ENCODE peak calls at places on chromosome 5, in five cellular contexts. One of them, this sample, is unnamed.

GRCh38 chr5:173629628-173630027 is 13.2 kb upstream of the BOD1 start:
- DNase-seq in heart right ventricle: no peak
- DNase-seq in CD8-positive, alpha-beta T cell: no peak
- DNase-seq in K562: peak
- DNase-seq in fibroblast of the aortic adventitia: no peak
- DNase-seq in this sample: no peak

GRCh38 chr5:1783214-1783551 is 16.5 kb downstream of the MRPL36 start:
- DNase-seq in heart right ventricle: no peak
- DNase-seq in CD8-positive, alpha-beta T cell: no peak
- DNase-seq in K562: peak
- DNase-seq in fibroblast of the aortic adventitia: peak
- DNase-seq in this sample: no peak

GRCh38 chr5:25970906-25971489 is 1067.4 kb downstream of the CDH9 start:
- DNase-seq in heart right ventricle: no peak
- DNase-seq in CD8-positive, alpha-beta T cell: no peak
- DNase-seq in K562: no peak
- DNase-seq in fibroblast of the aortic adventitia: no peak
- DNase-seq in this sample: no peak

GRCh38 chr5:159022178-159022556 is 77.5 kb downstream of the EBF1 start:
- DNase-seq in heart right ventricle: peak
- DNase-seq in CD8-positive, alpha-beta T cell: no peak
- DNase-seq in K562: no peak
- DNase-seq in fibroblast of the aortic adventitia: peak
- DNase-seq in this sample: peak

GRCh38 chr5:173050791-173051190 is 5.4 kb upstream of the CREBRF start:
- DNase-seq in heart right ventricle: no peak
- DNase-seq in CD8-positive, alpha-beta T cell: no peak
- DNase-seq in K562: no peak
- DNase-seq in fibroblast of the aortic adventitia: peak
- DNase-seq in this sample: no peak

GRCh38 chr5:176809544-176810083 is 745 bp upstream of the UNC5A start:
- DNase-seq in heart right ventricle: no peak
- DNase-seq in CD8-positive, alpha-beta T cell: no peak
- DNase-seq in K562: no peak
- DNase-seq in fibroblast of the aortic adventitia: no peak
- DNase-seq in this sample: no peak

GRCh38 chr5:922745-923472 is 30.2 kb downstream of the TRIP13 start:
- DNase-seq in heart right ventricle: no peak
- DNase-seq in CD8-positive, alpha-beta T cell: no peak
- DNase-seq in K562: no peak
- DNase-seq in fibroblast of the aortic adventitia: no peak
- DNase-seq in this sample: no peak

GRCh38 chr5:109844148-109844547 is 154.4 kb downstream of the MAN2A1 start:
- DNase-seq in heart right ventricle: no peak
- DNase-seq in CD8-positive, alpha-beta T cell: no peak
- DNase-seq in K562: peak
- DNase-seq in fibroblast of the aortic adventitia: peak
- DNase-seq in this sample: no peak

GRCh38 chr5:66554211-66554610 is 42.0 kb upstream of the MAST4 start:
- DNase-seq in heart right ventricle: no peak
- DNase-seq in CD8-positive, alpha-beta T cell: no peak
- DNase-seq in K562: no peak
- DNase-seq in fibroblast of the aortic adventitia: peak
- DNase-seq in this sample: no peak

GRCh38 chr5:56123531-56124243 is 109.4 kb downstream of the ANKRD55 start:
- DNase-seq in heart right ventricle: peak
- DNase-seq in CD8-positive, alpha-beta T cell: no peak
- DNase-seq in K562: peak
- DNase-seq in fibroblast of the aortic adventitia: peak
- DNase-seq in this sample: peak

GRCh38 chr5:56637321-56637920 is 177.9 kb upstream of the MAP3K1 start:
- DNase-seq in heart right ventricle: no peak
- DNase-seq in CD8-positive, alpha-beta T cell: no peak
- DNase-seq in K562: no peak
- DNase-seq in fibroblast of the aortic adventitia: peak
- DNase-seq in this sample: no peak

GRCh38 chr5:175750476-175751080 is 92.7 kb downstream of the HRH2 start:
- DNase-seq in heart right ventricle: no peak
- DNase-seq in CD8-positive, alpha-beta T cell: no peak
- DNase-seq in K562: no peak
- DNase-seq in fibroblast of the aortic adventitia: no peak
- DNase-seq in this sample: no peak

GRCh38 chr5:31894131-31894530 is 255.2 kb downstream of the PDZD2 start:
- DNase-seq in heart right ventricle: no peak
- DNase-seq in CD8-positive, alpha-beta T cell: no peak
- DNase-seq in K562: no peak
- DNase-seq in fibroblast of the aortic adventitia: no peak
- DNase-seq in this sample: no peak

GRCh38 chr5:113425909-113426308 is 8.9 kb downstream of the TSSK1B start:
- DNase-seq in heart right ventricle: no peak
- DNase-seq in CD8-positive, alpha-beta T cell: no peak
- DNase-seq in K562: no peak
- DNase-seq in fibroblast of the aortic adventitia: peak
- DNase-seq in this sample: no peak

GRCh38 chr5:6402939-6403338 is 24.6 kb upstream of the MED10 start:
- DNase-seq in heart right ventricle: no peak
- DNase-seq in CD8-positive, alpha-beta T cell: no peak
- DNase-seq in K562: no peak
- DNase-seq in fibroblast of the aortic adventitia: no peak
- DNase-seq in this sample: no peak

GRCh38 chr5:157109744-157110143 is 900 bp upstream of the HAVCR2 start:
- DNase-seq in heart right ventricle: no peak
- DNase-seq in CD8-positive, alpha-beta T cell: no peak
- DNase-seq in K562: no peak
- DNase-seq in fibroblast of the aortic adventitia: no peak
- DNase-seq in this sample: no peak

GRCh38 chr5:96896285-96896711 is 20.0 kb downstream of the ERAP2 start:
- DNase-seq in heart right ventricle: no peak
- DNase-seq in CD8-positive, alpha-beta T cell: no peak
- DNase-seq in K562: no peak
- DNase-seq in fibroblast of the aortic adventitia: no peak
- DNase-seq in this sample: no peak

GRCh38 chr5:150301170-150301505 is 1.6 kb downstream of the ARSI start:
- DNase-seq in heart right ventricle: no peak
- DNase-seq in CD8-positive, alpha-beta T cell: no peak
- DNase-seq in K562: no peak
- DNase-seq in fibroblast of the aortic adventitia: peak
- DNase-seq in this sample: no peak

GRCh38 chr5:95857185-95857945 is 34.8 kb upstream of the GLRX start:
- DNase-seq in heart right ventricle: peak
- DNase-seq in CD8-positive, alpha-beta T cell: no peak
- DNase-seq in K562: peak
- DNase-seq in fibroblast of the aortic adventitia: peak
- DNase-seq in this sample: peak

GRCh38 chr5:90161399-90161798 is 248.2 kb downstream of the CETN3 start:
- DNase-seq in heart right ventricle: peak
- DNase-seq in CD8-positive, alpha-beta T cell: no peak
- DNase-seq in K562: peak
- DNase-seq in fibroblast of the aortic adventitia: peak
- DNase-seq in this sample: no peak

GRCh38 chr5:88883566-88884434 is 816 bp upstream of the MEF2C start:
- DNase-seq in heart right ventricle: peak
- DNase-seq in CD8-positive, alpha-beta T cell: no peak
- DNase-seq in K562: peak
- DNase-seq in fibroblast of the aortic adventitia: peak
- DNase-seq in this sample: peak

GRCh38 chr5:96720408-96720807 is 58.2 kb downstream of the CAST start:
- DNase-seq in heart right ventricle: no peak
- DNase-seq in CD8-positive, alpha-beta T cell: no peak
- DNase-seq in K562: no peak
- DNase-seq in fibroblast of the aortic adventitia: no peak
- DNase-seq in this sample: no peak

GRCh38 chr5:54091416-54092130 is 218.8 kb downstream of the ARL15 start:
- DNase-seq in heart right ventricle: peak
- DNase-seq in CD8-positive, alpha-beta T cell: no peak
- DNase-seq in K562: no peak
- DNase-seq in fibroblast of the aortic adventitia: no peak
- DNase-seq in this sample: no peak

GRCh38 chr5:151592855-151593408 is 1.8 kb upstream of the FAT2 start:
- DNase-seq in heart right ventricle: peak
- DNase-seq in CD8-positive, alpha-beta T cell: no peak
- DNase-seq in K562: no peak
- DNase-seq in fibroblast of the aortic adventitia: no peak
- DNase-seq in this sample: peak

GRCh38 chr5:16570121-16570815 is 46.5 kb downstream of the RETREG1 start:
- DNase-seq in heart right ventricle: no peak
- DNase-seq in CD8-positive, alpha-beta T cell: no peak
- DNase-seq in K562: no peak
- DNase-seq in fibroblast of the aortic adventitia: peak
- DNase-seq in this sample: peak

GRCh38 chr5:1799110-1799601 is 481 bp downstream of the MRPL36 start:
- DNase-seq in heart right ventricle: no peak
- DNase-seq in CD8-positive, alpha-beta T cell: no peak
- DNase-seq in K562: peak
- DNase-seq in fibroblast of the aortic adventitia: peak
- DNase-seq in this sample: no peak

GRCh38 chr5:5293029-5293428 is 129.4 kb upstream of the ICE1 start:
- DNase-seq in heart right ventricle: no peak
- DNase-seq in CD8-positive, alpha-beta T cell: no peak
- DNase-seq in K562: peak
- DNase-seq in fibroblast of the aortic adventitia: no peak
- DNase-seq in this sample: no peak

DNA sequence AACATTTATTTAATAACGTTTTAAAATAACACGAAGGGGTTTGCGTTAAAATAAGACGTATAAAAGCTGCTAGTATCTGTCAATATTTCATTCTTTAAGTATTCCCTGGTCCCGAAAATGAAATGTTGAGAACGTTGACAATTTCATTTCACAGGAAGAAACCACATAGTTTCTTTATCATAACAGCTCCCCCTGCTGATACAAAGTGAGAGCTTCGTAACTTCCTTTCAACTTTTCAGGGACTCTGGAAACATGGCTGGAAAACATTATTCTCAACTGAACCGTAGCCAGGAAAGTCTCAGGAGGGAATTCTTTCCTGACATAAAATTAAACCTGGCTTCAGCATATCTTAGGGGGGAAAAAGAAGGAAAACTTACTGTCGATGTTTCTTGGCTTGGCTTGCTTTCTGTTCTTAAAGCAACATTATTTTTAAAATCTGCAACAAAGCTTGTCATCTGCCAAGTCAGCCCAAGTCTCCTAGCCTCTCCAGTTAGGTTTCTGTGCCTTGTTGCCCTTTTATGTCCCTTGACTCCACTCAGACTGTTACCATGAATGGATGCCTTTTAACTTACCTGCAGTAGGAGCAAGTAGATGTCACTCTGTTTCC is 122.9 kb upstream of the DAB2 start:
- DNase-seq in heart right ventricle: peak
- DNase-seq in CD8-positive, alpha-beta T cell: no peak
- DNase-seq in K562: peak
- DNase-seq in fibroblast of the aortic adventitia: peak
- DNase-seq in this sample: peak
- H3K4me3 ChIP-seq in heart right ventricle: peak
- H3K4me3 ChIP-seq in CD8-positive, alpha-beta T cell: no peak
- H3K4me3 ChIP-seq in K562: no peak
- H3K4me3 ChIP-seq in fibroblast of the aortic adventitia: no peak
- H3K4me3 ChIP-seq in this sample: no peak

DNA sequence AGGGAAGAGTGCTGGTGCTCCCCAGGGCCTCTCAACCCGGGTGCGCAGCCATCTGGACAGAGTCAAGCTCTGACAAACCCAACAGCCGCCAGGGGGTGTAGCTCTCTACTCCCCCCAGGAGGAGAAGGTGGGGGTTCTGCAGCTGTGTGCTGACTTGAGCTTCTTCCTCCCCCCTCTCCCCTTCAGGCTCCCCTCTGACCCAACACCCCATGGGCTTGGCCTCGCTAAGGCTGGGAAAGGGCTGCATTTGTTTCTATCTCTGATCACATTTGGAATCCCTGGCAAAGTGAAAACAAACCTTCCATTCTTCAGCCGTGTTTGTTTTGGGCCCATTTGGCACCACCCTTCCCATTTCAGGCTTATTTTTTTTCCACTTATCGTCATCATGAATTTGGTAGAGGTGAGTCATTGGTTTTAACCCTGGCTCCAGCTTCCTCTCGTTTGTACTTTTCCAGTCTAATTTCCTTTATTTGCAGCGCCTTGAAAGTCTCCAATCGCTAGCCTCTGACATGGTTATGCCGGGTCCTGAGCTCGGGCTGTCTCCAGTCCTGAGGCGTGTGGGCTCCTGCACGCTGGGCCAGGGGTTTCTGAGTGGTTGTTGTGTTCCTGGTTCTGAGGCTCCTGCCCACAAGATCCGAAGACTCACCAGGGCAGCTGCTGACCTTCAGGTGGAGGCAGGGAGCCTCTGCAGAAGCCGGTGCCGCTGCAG is 36.1 kb downstream of the DAP start:
- DNase-seq in heart right ventricle: peak
- DNase-seq in CD8-positive, alpha-beta T cell: no peak
- DNase-seq in K562: peak
- DNase-seq in fibroblast of the aortic adventitia: peak
- DNase-seq in this sample: peak
- H3K4me3 ChIP-seq in heart right ventricle: peak
- H3K4me3 ChIP-seq in CD8-positive, alpha-beta T cell: no peak
- H3K4me3 ChIP-seq in K562: no peak
- H3K4me3 ChIP-seq in fibroblast of the aortic adventitia: peak
- H3K4me3 ChIP-seq in this sample: no peak

GRCh38 chr5:79689541-79690466 is at the start of gene CMYA5:
- DNase-seq in heart right ventricle: peak
- DNase-seq in CD8-positive, alpha-beta T cell: no peak
- DNase-seq in K562: no peak
- DNase-seq in fibroblast of the aortic adventitia: no peak
- DNase-seq in this sample: no peak
- H3K4me3 ChIP-seq in heart right ventricle: peak
- H3K4me3 ChIP-seq in CD8-positive, alpha-beta T cell: no peak
- H3K4me3 ChIP-seq in K562: no peak
- H3K4me3 ChIP-seq in fibroblast of the aortic adventitia: peak
- H3K4me3 ChIP-seq in this sample: peak

GRCh38 chr5:136192015-136192525 is 892 bp downstream of the SMIM32 start:
- DNase-seq in heart right ventricle: no peak
- DNase-seq in CD8-positive, alpha-beta T cell: no peak
- DNase-seq in K562: no peak
- DNase-seq in fibroblast of the aortic adventitia: no peak
- DNase-seq in this sample: no peak
- H3K4me3 ChIP-seq in heart right ventricle: peak
- H3K4me3 ChIP-seq in CD8-positive, alpha-beta T cell: no peak
- H3K4me3 ChIP-seq in K562: no peak
- H3K4me3 ChIP-seq in fibroblast of the aortic adventitia: peak
- H3K4me3 ChIP-seq in this sample: peak

DNA sequence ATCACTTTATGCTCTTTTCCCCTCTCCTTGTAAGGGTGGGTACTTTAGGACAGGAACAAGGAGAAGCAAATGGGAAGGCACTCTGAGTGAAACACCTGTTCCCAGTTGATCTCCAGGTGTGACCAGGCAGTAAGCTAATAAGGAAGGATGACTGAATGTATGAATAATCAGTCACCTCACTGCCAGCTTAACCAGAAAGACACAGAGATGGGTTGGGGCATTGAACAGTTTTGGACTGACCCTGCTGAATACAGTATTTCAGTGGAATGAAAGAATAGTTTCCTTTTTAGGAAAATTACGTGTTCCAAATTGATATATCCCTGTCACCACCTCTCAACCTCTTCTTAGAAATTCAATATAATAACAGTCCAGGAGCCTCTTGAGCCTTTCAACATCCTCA is 117.7 kb downstream of the ZSWIM6 start:
- DNase-seq in heart right ventricle: no peak
- DNase-seq in CD8-positive, alpha-beta T cell: no peak
- DNase-seq in K562: no peak
- DNase-seq in fibroblast of the aortic adventitia: no peak
- DNase-seq in this sample: no peak
- H3K4me3 ChIP-seq in heart right ventricle: no peak
- H3K4me3 ChIP-seq in CD8-positive, alpha-beta T cell: no peak
- H3K4me3 ChIP-seq in K562: no peak
- H3K4me3 ChIP-seq in fibroblast of the aortic adventitia: peak
- H3K4me3 ChIP-seq in this sample: no peak

This sample was measured in skeletal muscle cell.